ENCODE peak calls at places on chromosomes 11 and 22, in seven cellular contexts. P is GM23248, K is OCI-LY7, U is cardiac septum, T is neural progenitor cell, B is GDM1, V is NCI-H2029. R is an unnamed sample.

GRCh38 chr11:86070435-86071056 is 1.7 kb upstream of the PICALM start:
- DNase-seq in P (peak), K (no peak), U (no peak), T (no peak), B (no peak), V (no peak), R (no peak)

GRCh38 chr11:90874281-90874680 is 651.4 kb upstream of the CHORDC1 start:
- DNase-seq in P (no peak), K (no peak), U (no peak), T (no peak), B (no peak), V (no peak), R (no peak)

GRCh38 chr11:65551572-65552398 is 6.4 kb downstream of the LTBP3 start:
- DNase-seq in P (peak), K (peak), U (no peak), T (peak), B (peak), V (peak), R (no peak)

GRCh38 chr22:46501701-46502100 is 35.7 kb downstream of the CELSR1 start:
- DNase-seq in P (peak), K (no peak), U (no peak), T (no peak), B (no peak), V (no peak), R (no peak)

GRCh38 chr11:128029219-128029722 is 558.1 kb downstream of the ETS1 start:
- DNase-seq in P (no peak), K (no peak), U (no peak), T (no peak), B (no peak), V (peak), R (no peak)

GRCh38 chr11:72141066-72141465 is 5.5 kb downstream of the FOLR3 start:
- DNase-seq in P (peak), K (no peak), U (no peak), T (no peak), B (peak), V (no peak), R (no peak)

GRCh38 chr11:111598546-111598945 is 3.7 kb upstream of the SIK2 start:
- DNase-seq in P (peak), K (no peak), U (no peak), T (no peak), B (no peak), V (no peak), R (no peak)

GRCh38 chr22:31676700-31677099 is 14.7 kb upstream of the PISD start:
- DNase-seq in P (peak), K (peak), U (peak), T (peak), B (no peak), V (peak), R (peak)

GRCh38 chr11:3196161-3197043 is 22.2 kb downstream of the MRGPRG start:
- DNase-seq in P (no peak), K (no peak), U (no peak), T (no peak), B (no peak), V (no peak), R (no peak)

GRCh38 chr11:104830080-104830479 is 68.2 kb downstream of the CASP12 start:
- DNase-seq in P (peak), K (no peak), U (no peak), T (no peak), B (no peak), V (no peak), R (no peak)

GRCh38 chr11:123305601-123306000 is 110.6 kb upstream of the CLMP start:
- DNase-seq in P (no peak), K (no peak), U (no peak), T (no peak), B (no peak), V (no peak), R (no peak)

GRCh38 chr11:48018561-48019229 is 38.3 kb downstream of the PTPRJ start:
- DNase-seq in P (no peak), K (peak), U (no peak), T (peak), B (no peak), V (no peak), R (peak)

GRCh38 chr22:35023692-35024363 is 42.1 kb upstream of the ISX start:
- DNase-seq in P (peak), K (peak), U (peak), T (peak), B (no peak), V (peak), R (peak)

GRCh38 chr22:45322873-45323525 is 13.3 kb downstream of the FAM118A start:
- DNase-seq in P (no peak), K (no peak), U (no peak), T (no peak), B (no peak), V (no peak), R (no peak)

GRCh38 chr11:104443387-104443786 is 279.4 kb upstream of the PDGFD start:
- DNase-seq in P (no peak), K (no peak), U (no peak), T (no peak), B (no peak), V (no peak), R (no peak)

GRCh38 chr11:118398797-118399564 is 2.4 kb upstream of the ATP5MG start:
- DNase-seq in P (peak), K (peak), U (no peak), T (no peak), B (no peak), V (no peak), R (no peak)

GRCh38 chr11:43212279-43212678 is 99.5 kb upstream of the API5 start:
- DNase-seq in P (no peak), K (no peak), U (no peak), T (peak), B (no peak), V (no peak), R (peak)

GRCh38 chr11:81345609-81346008 is 1388.1 kb downstream of the FAM181B start:
- DNase-seq in P (no peak), K (no peak), U (no peak), T (no peak), B (no peak), V (no peak), R (no peak)

GRCh38 chr11:91859666-91860065 is 365.0 kb upstream of the FAT3 start:
- DNase-seq in P (no peak), K (no peak), U (no peak), T (no peak), B (no peak), V (no peak), R (no peak)

GRCh38 chr22:28736296-28737155 is 5.1 kb downstream of the CHEK2 start:
- DNase-seq in P (no peak), K (no peak), U (no peak), T (peak), B (no peak), V (peak), R (peak)

GRCh38 chr11:10528121-10528520 is 12.9 kb downstream of the RNF141 start:
- DNase-seq in P (no peak), K (no peak), U (no peak), T (no peak), B (no peak), V (no peak), R (no peak)

GRCh38 chr11:116330439-116331185 is 442.2 kb downstream of the BUD13 start:
- DNase-seq in P (no peak), K (no peak), U (no peak), T (no peak), B (no peak), V (no peak), R (no peak)

GRCh38 chr22:50625131-50625567 is 2.8 kb downstream of the ARSA start:
- DNase-seq in P (no peak), K (no peak), U (peak), T (no peak), B (no peak), V (no peak), R (no peak)

GRCh38 chr11:65316311-65316978 is 1.8 kb downstream of the CDC42EP2 start:
- DNase-seq in P (peak), K (no peak), U (no peak), T (peak), B (no peak), V (no peak), R (no peak)

R was measured in iPS-NIHi11.